ENCODE peak calls at places on chromosomes 13 and 19, in eight cellular contexts. One of them, this sample, is unnamed.

GRCh38 chr19:13165091-13165997 is 15.1 kb downstream of the IER2 start:
- DNase-seq in T-cell: no peak
- DNase-seq in RPMI8226: peak; percentile 6
- DNase-seq in thoracic aorta: no peak
- DNase-seq in lower leg skin: no peak
- DNase-seq in mucosa of gallbladder: no peak
- DNase-seq in brain microvascular endothelial cell: no peak
- DNase-seq in body of pancreas: no peak
- DNase-seq in this sample: no peak

GRCh38 chr19:6491802-6492592 is 10.1 kb downstream of the TUBB4A start:
- DNase-seq in T-cell: no peak
- DNase-seq in RPMI8226: no peak
- DNase-seq in thoracic aorta: no peak
- DNase-seq in lower leg skin: no peak
- DNase-seq in mucosa of gallbladder: no peak
- DNase-seq in brain microvascular endothelial cell: no peak
- DNase-seq in body of pancreas: no peak
- DNase-seq in this sample: no peak

GRCh38 chr19:13153627-13154240 is 3.5 kb downstream of the IER2 start:
- DNase-seq in T-cell: no peak
- DNase-seq in RPMI8226: peak; percentile 73
- DNase-seq in thoracic aorta: no peak
- DNase-seq in lower leg skin: no peak
- DNase-seq in mucosa of gallbladder: no peak
- DNase-seq in brain microvascular endothelial cell: no peak
- DNase-seq in body of pancreas: peak; percentile 58
- DNase-seq in this sample: no peak

GRCh38 chr13:100887729-100888151 is 213.1 kb upstream of the TMTC4 start:
- DNase-seq in T-cell: no peak
- DNase-seq in RPMI8226: no peak
- DNase-seq in thoracic aorta: no peak
- DNase-seq in lower leg skin: no peak
- DNase-seq in mucosa of gallbladder: no peak
- DNase-seq in brain microvascular endothelial cell: peak; percentile 85
- DNase-seq in body of pancreas: no peak
- DNase-seq in this sample: no peak

GRCh38 chr13:91922969-91923592 is 524.7 kb downstream of the GPC5 start:
- DNase-seq in T-cell: no peak
- DNase-seq in RPMI8226: no peak
- DNase-seq in thoracic aorta: no peak
- DNase-seq in lower leg skin: no peak
- DNase-seq in mucosa of gallbladder: no peak
- DNase-seq in brain microvascular endothelial cell: no peak
- DNase-seq in body of pancreas: no peak
- DNase-seq in this sample: no peak

GRCh38 chr19:34983786-34984185 is 16.3 kb upstream of the GRAMD1A start:
- DNase-seq in T-cell: no peak
- DNase-seq in RPMI8226: no peak
- DNase-seq in thoracic aorta: no peak
- DNase-seq in lower leg skin: no peak
- DNase-seq in mucosa of gallbladder: no peak
- DNase-seq in brain microvascular endothelial cell: no peak
- DNase-seq in body of pancreas: no peak
- DNase-seq in this sample: no peak

GRCh38 chr13:53238241-53238640 is 209.6 kb downstream of the OLFM4 start:
- DNase-seq in T-cell: no peak
- DNase-seq in RPMI8226: no peak
- DNase-seq in thoracic aorta: no peak
- DNase-seq in lower leg skin: no peak
- DNase-seq in mucosa of gallbladder: no peak
- DNase-seq in brain microvascular endothelial cell: no peak
- DNase-seq in body of pancreas: peak; percentile 12
- DNase-seq in this sample: no peak

GRCh38 chr19:35868172-35868822 is at the start of gene APLP1:
- DNase-seq in T-cell: peak; percentile 55
- DNase-seq in RPMI8226: peak; percentile 53
- DNase-seq in thoracic aorta: no peak
- DNase-seq in lower leg skin: no peak
- DNase-seq in mucosa of gallbladder: peak; percentile 75
- DNase-seq in brain microvascular endothelial cell: peak; percentile 16
- DNase-seq in body of pancreas: peak; percentile 93
- DNase-seq in this sample: peak; percentile 25

This sample was measured in GDM1.